ENCODE peak calls at places on chromosomes 6 and 20, in eight cellular contexts. R is GM04504, S is MV-4-11, T is endothelial cell, F is mucosa of descending colon, P is RWPE1, K is body of pancreas, A is NCI-H2029 treated with DMSO at 0.1 percent for 48 hours. J is an unnamed sample.

GRCh38 chr6:156883497-156884252 is 106.5 kb downstream of the ARID1B start:
- DNase-seq in R (no peak), S (no peak), T (no peak), F (no peak), P (no peak), K (peak; percentile 45), A (peak; percentile 86), J (no peak)

GRCh38 chr20:57653910-57654309 is 33.7 kb upstream of the ZBP1 start:
- DNase-seq in R (no peak), S (no peak), T (peak; percentile 1), F (no peak), P (no peak), K (no peak), A (no peak), J (no peak)

GRCh38 chr6:113329942-113330897 is 526.9 kb upstream of the MARCKS start:
- DNase-seq in R (no peak), S (no peak), T (no peak), F (no peak), P (no peak), K (no peak), A (peak; percentile 86), J (no peak)

GRCh38 chr20:3766832-3767433 is 620 bp downstream of the ADISSP start:
- DNase-seq in R (no peak), S (no peak), T (no peak), F (peak; percentile 66), P (no peak), K (no peak), A (no peak), J (no peak)

GRCh38 chr20:20711413-20711812 is 1.0 kb downstream of the RALGAPA2 start:
- DNase-seq in R (no peak), S (no peak), T (no peak), F (peak; percentile 60), P (no peak), K (no peak), A (peak; percentile 76), J (no peak)

GRCh38 chr20:24149175-24149574 is 160.6 kb upstream of the GGTLC1 start:
- DNase-seq in R (no peak), S (no peak), T (no peak), F (no peak), P (no peak), K (no peak), A (no peak), J (no peak)

GRCh38 chr20:57650266-57650665 is 30.0 kb upstream of the ZBP1 start:
- DNase-seq in R (no peak), S (no peak), T (no peak), F (no peak), P (no peak), K (no peak), A (no peak), J (no peak)

GRCh38 chr6:47097092-47097945 is 55.2 kb upstream of the ADGRF1 start:
- DNase-seq in R (peak; percentile 63), S (peak; percentile 75), T (peak; percentile 66), F (no peak), P (peak; percentile 77), K (peak; percentile 76), A (peak; percentile 87), J (peak; percentile 78)

GRCh38 chr20:46698788-46699187 is 9.5 kb upstream of the TP53RK start:
- DNase-seq in R (no peak), S (no peak), T (no peak), F (no peak), P (no peak), K (no peak), A (no peak), J (no peak)

GRCh38 chr6:107244742-107245470 is 129.6 kb upstream of the BEND3 start:
- DNase-seq in R (no peak), S (no peak), T (no peak), F (no peak), P (no peak), K (no peak), A (no peak), J (no peak)

GRCh38 chr20:38303908-38304379 is at the start of gene BPI:
- DNase-seq in R (no peak), S (peak; percentile 98), T (no peak), F (peak; percentile 62), P (no peak), K (no peak), A (no peak), J (no peak)

GRCh38 chr6:85354761-85355618 is 94.9 kb upstream of the NT5E start:
- DNase-seq in R (peak; percentile 62), S (peak; percentile 52), T (peak; percentile 71), F (peak; percentile 73), P (peak; percentile 68), K (peak; percentile 79), A (peak; percentile 56), J (peak; percentile 51)

GRCh38 chr6:20605581-20605980 is 71.3 kb downstream of the CDKAL1 start:
- DNase-seq in R (peak; percentile 40), S (peak; percentile 3), T (no peak), F (no peak), P (no peak), K (no peak), A (no peak), J (no peak)

GRCh38 chr6:169853196-169854082 is 102.0 kb downstream of the ERMARD start:
- DNase-seq in R (no peak), S (no peak), T (no peak), F (no peak), P (no peak), K (no peak), A (no peak), J (no peak)

GRCh38 chr6:111361648-111362047 is 121.4 kb downstream of the REV3L start:
- DNase-seq in R (peak; percentile 7), S (no peak), T (peak; percentile 57), F (no peak), P (peak; percentile 31), K (no peak), A (no peak), J (peak; percentile 15)

GRCh38 chr20:4235512-4236043 is 220.2 kb upstream of the RNF24 start:
- DNase-seq in R (no peak), S (no peak), T (no peak), F (no peak), P (no peak), K (no peak), A (no peak), J (no peak)

GRCh38 chr6:105211831-105212230 is 32.0 kb upstream of the POPDC3 start:
- DNase-seq in R (no peak), S (no peak), T (no peak), F (no peak), P (peak; percentile 49), K (no peak), A (no peak), J (no peak)

GRCh38 chr6:2478200-2478599 is 232.8 kb upstream of the GMDS start:
- DNase-seq in R (no peak), S (no peak), T (no peak), F (no peak), P (no peak), K (no peak), A (peak; percentile 23), J (no peak)

J was measured in AG04450.